ENCODE peak calls at places on chromosomes 5 and 9, in five cellular contexts. One of them, this sample, is unnamed.

GRCh38 chr5:1787472-1788047 is 12.1 kb downstream of the MRPL36 start:
- DNase-seq in coronary artery: no peak
- DNase-seq in H9: no peak
- DNase-seq in AG04450: no peak
- DNase-seq in spleen: no peak
- DNase-seq in this sample: no peak

GRCh38 chr5:17089690-17090089 is 127.7 kb upstream of the BASP1 start:
- DNase-seq in coronary artery: no peak
- DNase-seq in H9: no peak
- DNase-seq in AG04450: no peak
- DNase-seq in spleen: no peak
- DNase-seq in this sample: no peak

GRCh38 chr9:137715321-137715720 is 96.5 kb downstream of the EHMT1 start:
- DNase-seq in coronary artery: no peak
- DNase-seq in H9: no peak
- DNase-seq in AG04450: no peak
- DNase-seq in spleen: no peak
- DNase-seq in this sample: no peak

GRCh38 chr5:43967165-43967564 is 364.2 kb downstream of the NNT start:
- DNase-seq in coronary artery: no peak
- DNase-seq in H9: no peak
- DNase-seq in AG04450: no peak
- DNase-seq in spleen: no peak
- DNase-seq in this sample: no peak

GRCh38 chr9:125106285-125106893 is 36.9 kb downstream of the SCAI start:
- DNase-seq in coronary artery: no peak
- DNase-seq in H9: no peak
- DNase-seq in AG04450: peak
- DNase-seq in spleen: no peak
- DNase-seq in this sample: no peak

GRCh38 chr9:137441935-137442321 is 771 bp upstream of the ENTPD8 start:
- DNase-seq in coronary artery: no peak
- DNase-seq in H9: no peak
- DNase-seq in AG04450: no peak
- DNase-seq in spleen: no peak
- DNase-seq in this sample: no peak

GRCh38 chr9:135971106-135971766 is 10.1 kb upstream of the UBAC1 start:
- DNase-seq in coronary artery: no peak
- DNase-seq in H9: no peak
- DNase-seq in AG04450: no peak
- DNase-seq in spleen: no peak
- DNase-seq in this sample: no peak

GRCh38 chr5:131109540-131110255 is 55.4 kb downstream of the HINT1 start:
- DNase-seq in coronary artery: no peak
- DNase-seq in H9: no peak
- DNase-seq in AG04450: no peak
- DNase-seq in spleen: no peak
- DNase-seq in this sample: no peak

GRCh38 chr5:92017786-92018185 is 634.7 kb upstream of the ARRDC3 start:
- DNase-seq in coronary artery: no peak
- DNase-seq in H9: no peak
- DNase-seq in AG04450: peak
- DNase-seq in spleen: no peak
- DNase-seq in this sample: no peak

GRCh38 chr5:151153766-151154272 is 3.8 kb downstream of the ANXA6 start:
- DNase-seq in coronary artery: no peak
- DNase-seq in H9: no peak
- DNase-seq in AG04450: no peak
- DNase-seq in spleen: no peak
- DNase-seq in this sample: no peak

GRCh38 chr5:1392801-1393565 is 48.1 kb upstream of the CLPTM1L start:
- DNase-seq in coronary artery: no peak
- DNase-seq in H9: no peak
- DNase-seq in AG04450: no peak
- DNase-seq in spleen: no peak
- DNase-seq in this sample: no peak

GRCh38 chr5:174837919-174838902 is 113.8 kb downstream of the MSX2 start:
- DNase-seq in coronary artery: no peak
- DNase-seq in H9: peak
- DNase-seq in AG04450: no peak
- DNase-seq in spleen: no peak
- DNase-seq in this sample: no peak

GRCh38 chr5:82784521-82784920 is 292.7 kb downstream of the TMEM167A start:
- DNase-seq in coronary artery: no peak
- DNase-seq in H9: no peak
- DNase-seq in AG04450: no peak
- DNase-seq in spleen: no peak
- DNase-seq in this sample: no peak
- TF ChIP-seq CTCF in coronary artery: no peak
- TF ChIP-seq CTCF in H9: no peak
- TF ChIP-seq CTCF in AG04450: no peak
- TF ChIP-seq CTCF in spleen: no peak
- TF ChIP-seq CTCF in this sample: no peak

GRCh38 chr9:89984214-89984613 is 379.4 kb downstream of the GADD45G start:
- DNase-seq in coronary artery: no peak
- DNase-seq in H9: no peak
- DNase-seq in AG04450: no peak
- DNase-seq in spleen: no peak
- DNase-seq in this sample: no peak
- TF ChIP-seq CTCF in coronary artery: no peak
- TF ChIP-seq CTCF in H9: no peak
- TF ChIP-seq CTCF in AG04450: no peak
- TF ChIP-seq CTCF in spleen: no peak
- TF ChIP-seq CTCF in this sample: no peak

DNA sequence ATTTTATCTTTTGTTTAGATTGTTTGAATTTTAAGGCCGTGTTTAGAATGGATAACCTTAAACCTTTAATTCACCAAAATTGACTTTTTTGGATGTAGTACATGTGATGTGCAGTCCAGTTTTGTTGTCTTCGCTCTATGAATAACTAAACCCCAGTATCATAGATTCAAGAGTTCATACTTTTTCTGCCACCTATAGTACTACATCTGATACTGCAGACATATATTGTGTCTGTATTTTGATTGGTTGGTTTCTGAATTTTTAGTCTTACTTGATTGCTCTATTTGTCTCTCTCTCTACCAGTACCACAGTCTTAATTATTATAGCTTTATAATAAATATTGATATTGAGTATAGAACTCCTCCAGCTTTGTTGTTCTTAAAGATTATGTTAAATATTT is 58.1 kb downstream of the PPIP5K2 start:
- DNase-seq in coronary artery: no peak
- DNase-seq in H9: no peak
- DNase-seq in AG04450: no peak
- DNase-seq in spleen: no peak
- DNase-seq in this sample: no peak
- TF ChIP-seq CTCF in coronary artery: no peak
- TF ChIP-seq CTCF in H9: no peak
- TF ChIP-seq CTCF in AG04450: peak
- TF ChIP-seq CTCF in spleen: no peak
- TF ChIP-seq CTCF in this sample: no peak

GRCh38 chr9:127647451-127647850 is 35.4 kb downstream of the STXBP1 start:
- DNase-seq in coronary artery: no peak
- DNase-seq in H9: no peak
- DNase-seq in AG04450: no peak
- DNase-seq in spleen: no peak
- DNase-seq in this sample: no peak

GRCh38 chr9:127652733-127653132 is 40.7 kb downstream of the STXBP1 start:
- DNase-seq in coronary artery: no peak
- DNase-seq in H9: no peak
- DNase-seq in AG04450: no peak
- DNase-seq in spleen: no peak
- DNase-seq in this sample: no peak

GRCh38 chr9:127654619-127655018 is 42.5 kb downstream of the STXBP1 start:
- DNase-seq in coronary artery: no peak
- DNase-seq in H9: no peak
- DNase-seq in AG04450: no peak
- DNase-seq in spleen: no peak
- DNase-seq in this sample: no peak

GRCh38 chr9:127650511-127650910 is 38.4 kb downstream of the STXBP1 start:
- DNase-seq in coronary artery: no peak
- DNase-seq in H9: no peak
- DNase-seq in AG04450: no peak
- DNase-seq in spleen: no peak
- DNase-seq in this sample: no peak

DNA sequence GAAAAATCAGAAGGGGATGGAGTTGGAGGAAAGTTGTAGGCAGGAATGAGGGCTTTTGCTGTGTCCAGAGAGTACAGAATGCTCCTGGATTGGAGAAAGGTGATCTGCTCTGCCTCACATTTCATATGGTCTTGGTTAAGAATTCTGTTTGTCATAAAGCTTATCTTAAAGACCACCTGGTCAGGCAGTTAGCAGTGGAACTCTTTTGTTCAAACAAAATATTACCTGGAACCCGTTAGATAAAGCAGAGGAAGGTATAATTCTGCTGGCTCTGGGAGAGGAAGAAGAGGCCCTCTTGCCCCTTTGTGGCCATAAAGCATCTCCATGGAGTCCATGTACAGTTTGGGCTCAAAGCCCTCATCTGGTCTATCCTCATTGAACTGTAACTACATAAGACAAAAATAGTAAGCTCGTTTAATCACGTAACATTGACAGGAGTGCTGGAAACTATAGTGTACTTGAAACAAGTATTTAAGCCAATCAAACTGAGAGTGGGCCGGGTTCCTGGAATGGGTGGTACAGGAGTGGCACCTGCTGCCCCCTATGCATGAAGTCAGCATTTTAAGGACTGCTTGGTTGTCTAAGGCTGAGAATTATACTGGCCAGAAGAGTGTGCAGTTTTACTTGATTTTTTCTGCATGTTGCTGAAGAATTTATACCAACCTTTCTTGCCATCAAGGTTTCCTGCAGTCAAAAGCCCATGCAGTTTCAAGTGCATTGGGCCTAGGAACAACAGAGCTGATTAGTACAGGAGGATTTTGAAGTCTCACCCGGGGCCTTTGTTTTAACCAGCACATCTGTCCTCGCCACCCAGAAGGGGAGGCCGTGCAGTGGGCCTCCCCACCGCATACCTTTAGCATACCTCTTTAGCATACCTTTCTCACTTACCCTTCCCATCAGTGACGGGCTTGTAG is 39.9 kb downstream of the STXBP1 start:
- DNase-seq in coronary artery: no peak
- DNase-seq in H9: no peak
- DNase-seq in AG04450: no peak
- DNase-seq in spleen: no peak
- DNase-seq in this sample: no peak
- TF ChIP-seq CTCF in coronary artery: no peak
- TF ChIP-seq CTCF in H9: no peak
- TF ChIP-seq CTCF in AG04450: no peak
- TF ChIP-seq CTCF in spleen: no peak
- TF ChIP-seq CTCF in this sample: no peak

DNA sequence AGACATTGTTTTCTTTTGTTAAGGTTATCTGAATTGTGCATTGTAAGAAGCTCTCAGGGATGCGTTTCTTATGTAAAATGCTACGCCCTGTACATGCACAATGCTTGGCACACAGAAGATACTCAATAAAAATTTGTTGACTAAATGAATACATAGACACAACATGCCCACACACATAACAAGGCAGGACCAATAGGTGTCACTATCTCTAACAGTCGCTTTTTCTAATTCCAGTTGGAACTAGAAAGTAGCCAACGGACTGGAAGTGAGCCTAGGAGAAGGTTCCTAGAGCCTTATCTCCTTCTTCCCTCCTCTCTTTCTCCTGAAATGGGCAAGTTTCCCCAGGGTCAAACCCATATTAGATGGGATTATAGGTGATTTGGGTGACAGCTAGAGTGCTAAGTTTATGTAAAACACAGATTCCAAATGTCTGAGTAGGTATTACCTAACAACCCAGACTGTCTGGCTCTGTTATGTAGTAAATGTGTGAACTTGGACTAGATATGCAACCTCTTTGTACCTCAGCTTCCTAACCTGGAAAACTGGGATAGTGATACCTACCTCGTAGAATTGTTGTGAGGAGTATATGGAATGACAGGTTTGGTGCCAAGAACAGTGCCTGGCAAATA is 603.0 kb downstream of the RAB3C start:
- DNase-seq in coronary artery: no peak
- DNase-seq in H9: no peak
- DNase-seq in AG04450: no peak
- DNase-seq in spleen: no peak
- DNase-seq in this sample: no peak
- TF ChIP-seq CTCF in coronary artery: no peak
- TF ChIP-seq CTCF in H9: no peak
- TF ChIP-seq CTCF in AG04450: no peak
- TF ChIP-seq CTCF in spleen: no peak
- TF ChIP-seq CTCF in this sample: no peak

GRCh38 chr9:7360513-7360912 is 439.1 kb downstream of the DMAC1 start:
- DNase-seq in coronary artery: no peak
- DNase-seq in H9: peak
- DNase-seq in AG04450: no peak
- DNase-seq in spleen: no peak
- DNase-seq in this sample: no peak

GRCh38 chr9:7354704-7355103 is 444.9 kb downstream of the DMAC1 start:
- DNase-seq in coronary artery: no peak
- DNase-seq in H9: no peak
- DNase-seq in AG04450: no peak
- DNase-seq in spleen: no peak
- DNase-seq in this sample: no peak

GRCh38 chr9:7363777-7364477 is 435.7 kb downstream of the DMAC1 start:
- DNase-seq in coronary artery: no peak
- DNase-seq in H9: no peak
- DNase-seq in AG04450: no peak
- DNase-seq in spleen: no peak
- DNase-seq in this sample: no peak

GRCh38 chr9:7358876-7359275 is 440.7 kb downstream of the DMAC1 start:
- DNase-seq in coronary artery: no peak
- DNase-seq in H9: peak
- DNase-seq in AG04450: no peak
- DNase-seq in spleen: no peak
- DNase-seq in this sample: no peak
- TF ChIP-seq CTCF in coronary artery: no peak
- TF ChIP-seq CTCF in H9: peak
- TF ChIP-seq CTCF in AG04450: peak
- TF ChIP-seq CTCF in spleen: no peak
- TF ChIP-seq CTCF in this sample: no peak